ENCODE peak calls at places on chromosome 2, in five cellular contexts. L is BJ, H is kidney epithelial cell, I is adrenal gland, E is IMR-90. N is an unnamed sample.

GRCh38 chr2:151946856-151947523 is 118.8 kb upstream of the ARL5A start:
- DNase-seq in L (no peak), H (no peak), I (peak; percentile 68), E (peak; percentile 1), N (peak; percentile 7)

GRCh38 chr2:167935803-167936110 is 311.6 kb downstream of the STK39 start:
- DNase-seq in L (no peak), H (no peak), I (no peak), E (no peak), N (no peak)

GRCh38 chr2:221641181-221641871 is 69.2 kb upstream of the EPHA4 start:
- DNase-seq in L (no peak), H (no peak), I (no peak), E (no peak), N (no peak)

GRCh38 chr2:37232131-37232933 is 874 bp downstream of the NDUFAF7 start:
- DNase-seq in L (no peak), H (no peak), I (peak; percentile 68), E (peak; percentile 27), N (peak; percentile 33)

GRCh38 chr2:29014331-29014730 is 33.2 kb downstream of the TOGARAM2 start:
- DNase-seq in L (no peak), H (no peak), I (no peak), E (no peak), N (no peak)

GRCh38 chr2:13474538-13474937 is 757.8 kb downstream of the TRIB2 start:
- DNase-seq in L (no peak), H (no peak), I (no peak), E (no peak), N (no peak)

GRCh38 chr2:84946204-84947009 is 24.6 kb upstream of the KCMF1 start:
- DNase-seq in L (peak; percentile 74), H (peak; percentile 90), I (no peak), E (peak; percentile 91), N (no peak)

GRCh38 chr2:9095690-9096089 is 92.2 kb upstream of the MBOAT2 start:
- DNase-seq in L (no peak), H (no peak), I (no peak), E (peak; percentile 44), N (peak; percentile 57)

GRCh38 chr2:9002637-9003365 is 683 bp downstream of the MBOAT2 start:
- DNase-seq in L (no peak), H (no peak), I (no peak), E (no peak), N (peak; percentile 36)

GRCh38 chr2:179107737-179108136 is 57.8 kb upstream of the CCDC141 start:
- DNase-seq in L (no peak), H (no peak), I (no peak), E (peak; percentile 46), N (peak; percentile 19)

GRCh38 chr2:234444888-234445287 is 52.0 kb downstream of the ARL4C start:
- DNase-seq in L (peak; percentile 85), H (peak; percentile 58), I (peak; percentile 28), E (peak; percentile 98), N (peak; percentile 93)

GRCh38 chr2:70132244-70133126 is 45.2 kb downstream of the PCBP1 start:
- DNase-seq in L (no peak), H (no peak), I (peak; percentile 57), E (peak; percentile 63), N (peak; percentile 93)

GRCh38 chr2:38279201-38279600 is 97.9 kb downstream of the ATL2 start:
- DNase-seq in L (no peak), H (peak; percentile 69), I (no peak), E (peak; percentile 25), N (no peak)

GRCh38 chr2:23700627-23701026 is 226.3 kb downstream of the ATAD2B start:
- DNase-seq in L (no peak), H (no peak), I (no peak), E (no peak), N (no peak)

GRCh38 chr2:64214281-64215115 is 70.3 kb upstream of the PELI1 start:
- DNase-seq in L (no peak), H (no peak), I (no peak), E (no peak), N (no peak)

GRCh38 chr2:100653449-100654045 is 90.8 kb downstream of the PDCL3 start:
- DNase-seq in L (no peak), H (no peak), I (no peak), E (no peak), N (no peak)

GRCh38 chr2:30775833-30776232 is 31.4 kb downstream of the CAPN13 start:
- DNase-seq in L (no peak), H (no peak), I (no peak), E (no peak), N (no peak)

GRCh38 chr2:24489942-24490673 is 946 bp upstream of the NCOA1 start:
- DNase-seq in L (no peak), H (no peak), I (peak; percentile 20), E (peak; percentile 46), N (peak; percentile 32)

GRCh38 chr2:236236559-236237450 is 27.4 kb downstream of the ASB18 start:
- DNase-seq in L (no peak), H (no peak), I (no peak), E (no peak), N (no peak)
- H3K4me3 ChIP-seq in L (no peak overlapping the region), H (peak overlapping the region; percentile 6), I (no peak overlapping the region), E (no peak overlapping the region), N (no peak overlapping the region)

DNA sequence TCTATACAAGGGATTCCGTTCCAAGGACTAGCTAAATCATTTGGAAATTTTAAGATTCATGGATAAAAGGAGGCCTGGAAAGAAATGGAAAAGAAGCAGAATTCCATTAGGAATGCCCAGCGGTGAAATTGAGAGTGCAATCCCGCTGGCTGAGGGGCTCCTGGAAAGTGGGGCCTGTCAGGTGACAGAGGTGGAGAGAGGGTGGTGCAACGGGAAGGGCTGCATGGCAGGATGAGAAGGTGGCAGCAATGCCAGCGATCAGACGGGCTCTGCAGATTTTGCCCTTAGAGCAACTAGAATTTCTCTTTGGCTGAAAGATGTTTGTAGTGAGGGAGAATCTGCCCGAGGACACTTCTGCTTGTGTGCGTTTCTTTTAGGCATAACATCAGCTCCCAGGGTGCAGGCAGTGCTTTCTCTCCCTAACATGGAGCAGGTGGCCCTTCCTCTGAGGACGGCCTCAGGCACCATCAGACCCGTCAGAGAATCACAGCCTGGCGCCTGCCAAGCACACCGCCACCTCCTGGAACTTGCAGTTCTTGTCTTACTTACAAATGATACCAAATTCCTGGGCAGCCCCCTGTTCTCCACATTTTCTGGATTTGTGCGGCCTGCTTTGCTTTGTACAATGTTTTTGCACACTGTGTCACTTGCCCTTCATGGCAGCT is 261.6 kb downstream of the NDUFA10 start:
- DNase-seq in L (no peak), H (no peak), I (no peak), E (no peak), N (no peak)
- TF ChIP-seq CTCF in L (peak; percentile 14), H (no peak), I (no peak), E (no peak), N (no peak)

GRCh38 chr2:10120938-10121574 is 1.5 kb upstream of the RRM2 start:
- DNase-seq in L (no peak), H (no peak), I (no peak), E (peak; percentile 21), N (no peak)
- H3K4me3 ChIP-seq in L (peak overlapping the region; percentile 73), H (peak overlapping the region; percentile 74), I (no peak overlapping the region), E (peak overlapping the region; percentile 74), N (peak overlapping the region; percentile 81)

DNA sequence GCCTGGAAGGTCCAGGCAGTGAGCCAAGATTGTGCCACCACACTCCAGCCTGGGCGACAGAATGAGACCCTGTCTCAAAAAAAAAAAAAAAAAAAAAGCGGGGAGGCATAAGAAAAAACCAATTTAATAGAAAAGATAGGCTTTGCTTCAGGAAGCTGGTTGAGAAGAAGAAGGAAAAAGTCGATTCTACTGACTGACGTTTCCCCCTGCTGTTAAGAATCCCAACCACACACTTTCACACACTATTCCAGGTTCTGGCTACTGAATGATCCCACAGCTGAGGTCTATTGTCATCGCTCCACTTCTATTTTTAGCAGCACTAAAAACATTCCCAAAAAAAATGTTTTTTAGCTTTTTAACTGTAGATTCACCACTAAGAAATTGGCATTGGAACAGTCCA is 6.7 kb upstream of the CHCHD5 start:
- DNase-seq in L (no peak), H (no peak), I (no peak), E (peak; percentile 53), N (peak; percentile 26)
- TF ChIP-seq CTCF in L (peak; percentile 42), H (peak; percentile 32), I (no peak), E (peak; percentile 26), N (peak; percentile 30)

DNA sequence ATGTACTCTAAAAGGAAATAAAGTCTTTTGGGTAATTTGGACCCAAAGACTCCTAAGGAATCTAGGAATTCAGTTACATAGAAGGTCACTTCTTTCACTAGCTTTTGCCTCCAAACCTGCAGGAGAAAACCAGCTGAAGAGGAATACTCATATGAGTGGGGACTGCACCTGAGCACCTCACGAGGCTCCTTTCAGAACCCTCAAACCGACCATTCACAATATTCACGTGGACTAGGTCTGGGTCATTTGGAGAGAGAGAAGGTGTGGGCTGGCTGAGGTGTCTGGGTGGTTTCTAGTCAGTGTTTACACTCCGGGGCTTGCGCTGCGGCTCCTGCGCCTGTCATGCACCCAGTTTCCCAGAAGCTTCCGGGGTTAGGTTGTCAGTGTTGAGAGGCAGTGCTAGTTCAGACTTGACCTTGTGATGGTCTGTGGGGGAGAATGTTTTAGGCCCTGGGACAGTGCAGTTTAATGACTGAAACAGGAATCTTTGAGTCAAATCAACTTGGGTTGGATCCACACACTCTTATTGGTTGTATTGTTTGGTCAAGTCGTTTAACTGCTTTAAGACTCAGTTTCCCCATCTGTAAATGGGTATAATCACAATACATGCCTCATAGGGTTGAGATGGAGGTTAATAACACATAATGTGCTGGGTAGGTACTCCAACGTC is 78.4 kb downstream of the LIMS1 start:
- DNase-seq in L (no peak), H (no peak), I (no peak), E (no peak), N (no peak)
- H3K4me3 ChIP-seq in L (no peak overlapping the region), H (no peak overlapping the region), I (no peak overlapping the region), E (no peak overlapping the region), N (no peak overlapping the region)

GRCh38 chr2:47560107-47560819 is 157.3 kb downstream of the MSH2 start:
- DNase-seq in L (no peak), H (no peak), I (no peak), E (no peak), N (no peak)

GRCh38 chr2:47561371-47561770 is 158.4 kb downstream of the MSH2 start:
- DNase-seq in L (no peak), H (no peak), I (no peak), E (no peak), N (no peak)

GRCh38 chr2:47564129-47564528 is 161.2 kb downstream of the MSH2 start:
- DNase-seq in L (no peak), H (no peak), I (no peak), E (no peak), N (no peak)

GRCh38 chr2:47562548-47562947 is 159.6 kb downstream of the MSH2 start:
- DNase-seq in L (no peak), H (no peak), I (no peak), E (no peak), N (no peak)

DNA sequence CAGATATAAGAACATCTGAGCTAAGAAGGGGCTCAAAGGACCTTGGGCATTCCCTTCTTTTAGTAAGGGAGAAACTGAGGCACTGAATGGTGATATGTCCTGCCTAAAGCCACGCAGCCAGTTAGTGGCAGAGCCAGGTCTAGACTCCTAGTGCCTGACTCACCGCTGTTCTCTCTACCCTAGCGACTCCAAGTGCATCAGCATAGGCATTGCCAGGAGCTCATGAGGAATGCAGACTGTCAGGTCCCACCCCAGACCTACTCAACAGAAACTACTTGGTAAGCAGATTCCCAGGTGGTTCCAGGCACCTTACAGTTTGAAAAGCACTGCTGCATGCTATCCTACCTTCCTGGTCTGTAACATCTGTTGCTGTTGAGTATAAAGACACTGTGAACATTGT is 158.9 kb downstream of the MSH2 start:
- DNase-seq in L (no peak), H (no peak), I (no peak), E (no peak), N (no peak)
- TF ChIP-seq CTCF in L (no peak), H (no peak), I (no peak), E (no peak), N (no peak)

N was measured in fibroblast of villous mesenchyme.